ENCODE peak calls at places on chromosomes 1 and 21, in five cellular contexts. D, J, K, Y and V are unnamed samples.

GRCh38 chr1:228332797-228333738 is 73.6 kb downstream of the TRIM11 start:
- DNase-seq in K (no peak), J (no peak), D (no peak), Y (no peak), V (no peak)

GRCh38 chr1:66733348-66734017 is 18.8 kb upstream of the DYNLT5 start:
- DNase-seq in K (no peak), Y (no peak), D (no peak), J (no peak), V (no peak)

GRCh38 chr1:20448626-20449215 is 37.3 kb downstream of the CAMK2N1 start:
- DNase-seq in Y (no peak), D (peak; percentile 58), J (no peak), K (no peak), V (no peak)

GRCh38 chr1:193104906-193105820 is at the start of gene GLRX2:
- DNase-seq in K (peak; percentile 98), D (peak; percentile 99), J (peak; percentile 89), Y (peak; percentile 71), V (peak; percentile 85)

GRCh38 chr1:203144661-203145060 is 17.1 kb downstream of the ADORA1 start:
- DNase-seq in Y (no peak), K (no peak), J (no peak), D (no peak), V (peak; percentile 48)

GRCh38 chr21:39030127-39030884 is 152.9 kb downstream of the PSMG1 start:
- DNase-seq in Y (no peak), D (no peak), K (no peak), J (no peak), V (no peak)

GRCh38 chr1:75785964-75786853 is at the start of gene RABGGTB:
- DNase-seq in K (peak; percentile 90), D (peak; percentile 92), J (peak; percentile 64), Y (peak; percentile 94), V (peak; percentile 95)

GRCh38 chr1:212943393-212943710 is 7.0 kb upstream of the VASH2 start:
- DNase-seq in J (no peak), K (no peak), D (no peak), Y (no peak), V (no peak)

GRCh38 chr21:45644041-45644906 is 749 bp downstream of the PCBP3 start:
- DNase-seq in Y (no peak), D (peak; percentile 77), J (no peak), K (peak; percentile 50), V (no peak)

GRCh38 chr1:171061425-171062143 is 29.1 kb upstream of the FMO3 start:
- DNase-seq in D (no peak), Y (no peak), J (no peak), K (no peak), V (peak; percentile 43)

GRCh38 chr1:85692730-85693314 is 15.4 kb downstream of the ZNHIT6 start:
- DNase-seq in D (no peak), J (no peak), K (no peak), Y (peak; percentile 6), V (peak; percentile 78)

GRCh38 chr1:102897537-102897936 is 210.8 kb downstream of the COL11A1 start:
- DNase-seq in Y (no peak), D (no peak), J (no peak), K (no peak), V (peak; percentile 75)

GRCh38 chr1:52856026-52856425 is 13.5 kb downstream of the ZYG11A start:
- DNase-seq in Y (no peak), D (no peak), J (no peak), K (no peak), V (no peak)

GRCh38 chr1:101298663-101299062 is 61.8 kb downstream of the S1PR1 start:
- DNase-seq in D (no peak), Y (no peak), J (no peak), K (no peak), V (no peak)

GRCh38 chr1:214990619-214991018 is 91.9 kb upstream of the KCNK2 start:
- DNase-seq in D (no peak), Y (no peak), K (no peak), J (no peak), V (peak; percentile 99)

GRCh38 chr1:86704972-86705632 is 726 bp downstream of the SH3GLB1 start:
- DNase-seq in D (peak; percentile 77), J (peak; percentile 19), K (peak; percentile 63), Y (peak; percentile 8), V (peak; percentile 50)

GRCh38 chr1:227437495-227438008 is 119.3 kb upstream of the CDC42BPA start:
- DNase-seq in D (peak; percentile 82), Y (peak; percentile 55), K (peak; percentile 47), J (peak; percentile 87), V (peak; percentile 68)

GRCh38 chr1:23019851-23020625 is 770 bp downstream of the KDM1A start:
- DNase-seq in Y (no peak), D (peak; percentile 73), K (peak; percentile 61), J (peak; percentile 8), V (peak; percentile 40)

GRCh38 chr1:204863024-204863423 is 7.6 kb upstream of the NFASC start:
- DNase-seq in D (no peak), J (no peak), K (no peak), Y (no peak), V (no peak)

GRCh38 chr1:92503926-92504750 is 17.4 kb upstream of the GFI1 start:
- DNase-seq in Y (no peak), D (no peak), J (no peak), K (no peak), V (no peak)

GRCh38 chr1:175314300-175314699 is 121.7 kb upstream of the KIAA0040 start:
- DNase-seq in K (no peak), D (no peak), Y (no peak), J (no peak), V (no peak)

GRCh38 chr1:211386931-211387330 is 60.3 kb downstream of the TRAF5 start:
- DNase-seq in J (no peak), D (no peak), K (no peak), Y (no peak), V (peak; percentile 67)

GRCh38 chr1:31422505-31423319 is 9.7 kb downstream of the SERINC2 start:
- DNase-seq in Y (peak; percentile 84), K (peak; percentile 84), D (peak; percentile 89), J (peak; percentile 75), V (peak; percentile 90)

GRCh38 chr1:167196185-167196584 is 24.5 kb upstream of the POU2F1 start:
- DNase-seq in Y (no peak), D (no peak), J (no peak), K (no peak), V (no peak)

GRCh38 chr1:108745980-108746381 is 493 bp upstream of the STXBP3 start:
- DNase-seq in Y (no peak), K (no peak), J (no peak), D (no peak), V (no peak)

GRCh38 chr1:200282497-200283122 is 127.2 kb downstream of the ZNF281 start:
- DNase-seq in J (no peak), Y (no peak), K (no peak), D (no peak), V (no peak)

GRCh38 chr21:34271452-34271851 is 92.4 kb upstream of the KCNE2 start:
- DNase-seq in J (no peak), Y (no peak), D (no peak), K (no peak), V (no peak)

GRCh38 chr1:212013672-212014071 is 21.7 kb downstream of the INTS7 start:
- DNase-seq in K (no peak), Y (no peak), D (no peak), J (no peak), V (no peak)

GRCh38 chr1:95018602-95019369 is 54.0 kb downstream of the ALG14 start:
- DNase-seq in J (peak; percentile 5), Y (no peak), K (no peak), D (no peak), V (peak; percentile 69)

GRCh38 chr1:152374451-152374850 is 14.6 kb upstream of the FLG2 start:
- DNase-seq in Y (no peak), K (no peak), J (no peak), D (no peak), V (no peak)

GRCh38 chr1:50271968-50272578 is 151.2 kb downstream of the DMRTA2 start:
- DNase-seq in D (peak; percentile 65), Y (peak; percentile 4), K (peak; percentile 47), J (peak; percentile 39), V (no peak)

GRCh38 chr21:46114963-46115362 is 17.1 kb downstream of the COL6A2 start:
- DNase-seq in J (no peak), K (no peak), D (peak; percentile 28), Y (no peak), V (no peak)

GRCh38 chr1:219928791-219929118 is 398 bp upstream of the SLC30A10 start:
- DNase-seq in K (no peak), J (no peak), D (no peak), Y (no peak), V (no peak)

GRCh38 chr1:55781944-55782482 is 566.8 kb upstream of the USP24 start:
- DNase-seq in D (no peak), J (no peak), Y (peak; percentile 32), K (no peak), V (peak; percentile 94)

GRCh38 chr1:231808990-231809389 is 182.4 kb downstream of the DISC1 start:
- DNase-seq in D (no peak), J (no peak), Y (no peak), K (no peak), V (peak; percentile 33)

GRCh38 chr21:36792505-36792967 is 93.6 kb downstream of the SIM2 start:
- DNase-seq in J (no peak), K (no peak), Y (no peak), D (no peak), V (peak; percentile 54)

GRCh38 chr21:45949928-45950739 is 31.4 kb upstream of the COL6A1 start:
- DNase-seq in D (peak; percentile 23), Y (no peak), J (no peak), K (no peak), V (no peak)

GRCh38 chr1:12065872-12066271 is 2.8 kb downstream of the TNFRSF8 start:
- DNase-seq in D (no peak), Y (no peak), K (no peak), J (no peak), V (no peak)
- TF ChIP-seq RAD21 in D (no peak), Y (no peak), K (no peak), J (no peak), V (no peak)

GRCh38 chr1:47650606-47651005 is 212.8 kb downstream of the FOXD2 start:
- DNase-seq in J (no peak), Y (no peak), D (no peak), K (no peak), V (no peak)
- TF ChIP-seq RAD21 in J (no peak), Y (no peak), D (no peak), K (no peak), V (no peak)

GRCh38 chr1:1435094-1435903 is at the start of gene VWA1:
- DNase-seq in K (peak; percentile 98), J (no peak), Y (no peak), D (peak; percentile 99), V (peak; percentile 58)
- TF ChIP-seq RAD21 in K (no peak), J (no peak), Y (no peak), D (no peak), V (no peak)

GRCh38 chr1:145962157-145963102 is 1.9 kb downstream of the ANKRD34A start:
- DNase-seq in K (peak; percentile 83), Y (no peak), D (peak; percentile 68), J (no peak), V (no peak)
- TF ChIP-seq RAD21 in K (no peak), Y (no peak), D (no peak), J (no peak), V (no peak)

GRCh38 chr1:184610872-184611614 is 143.6 kb downstream of the EDEM3 start:
- DNase-seq in D (peak; percentile 32), J (no peak), Y (no peak), K (no peak), V (no peak)
- TF ChIP-seq RAD21 in D (no peak), J (no peak), Y (no peak), K (no peak), V (no peak)